ENCODE peak calls at places on chromosomes 3 and 15, in nine cellular contexts. E, L, H, W, F, D, T, Z and K are unnamed samples.

GRCh38 chr3:142624725-142625440 is 28.7 kb downstream of the PLS1 start:
- DNase-seq in Z (no peak), D (no peak), H (no peak), F (no peak), W (no peak), E (no peak), L (no peak), T (no peak), K (no peak)

GRCh38 chr3:130733236-130733884 is 13.3 kb downstream of the PIK3R4 start:
- DNase-seq in E (no peak), Z (no peak), L (no peak), W (no peak), F (no peak), H (no peak), D (no peak), T (no peak), K (no peak)

GRCh38 chr15:69663441-69663840 is 210.8 kb downstream of the RPLP1 start:
- DNase-seq in W (no peak), Z (no peak), D (no peak), T (no peak), E (no peak), F (no peak), H (no peak), L (peak), K (no peak)

GRCh38 chr3:32630266-32630665 is 54.7 kb upstream of the CNOT10 start:
- DNase-seq in F (no peak), W (no peak), D (no peak), L (no peak), Z (no peak), T (no peak), H (no peak), E (no peak), K (no peak)

GRCh38 chr3:9198805-9199386 is 50.5 kb downstream of the SRGAP3 start:
- DNase-seq in D (no peak), H (no peak), Z (no peak), W (no peak), L (no peak), F (no peak), E (no peak), T (no peak), K (no peak)

GRCh38 chr15:90160781-90161727 is 40.1 kb upstream of the SEMA4B start:
- DNase-seq in F (no peak), H (no peak), L (no peak), T (peak), D (no peak), E (no peak), Z (no peak), W (peak), K (no peak)

GRCh38 chr3:158808697-158809096 is 6.8 kb downstream of the MFSD1 start:
- DNase-seq in E (no peak), Z (no peak), H (no peak), L (no peak), D (no peak), F (peak), W (no peak), T (no peak), K (peak)

GRCh38 chr3:122977645-122978466 is 49.7 kb downstream of the SEMA5B start:
- DNase-seq in T (peak), D (peak), E (no peak), H (peak), Z (peak), F (peak), L (no peak), W (no peak), K (peak)

GRCh38 chr3:177410734-177411133 is 213.5 kb upstream of the TBL1XR1 start:
- DNase-seq in F (no peak), E (no peak), L (no peak), W (no peak), Z (no peak), D (no peak), T (no peak), H (no peak), K (no peak)